ENCODE peak calls at places on chromosome 1, in ten cellular contexts. C is aorta; Q is neural crest cell; Z is HFFc6; R is stimulated activated CD4-positive, alpha-beta T cell treated with anti-CD3 and anti-CD28 coated beads, TNF-alpha, amount 100 ng/mL, for 1 hour; W is NCI-H526 treated with DMSO at 0.1 percent for 48 hours; J is CD8-positive, alpha-beta T cell; X is H9; A is iPS-NIHi11; D is GM04503. F is an unnamed sample.

GRCh38 chr1:27630859-27631491 is 4.0 kb downstream of the FGR start:
- DNase-seq in R (no peak), A (no peak), Z (no peak), Q (no peak), W (no peak), C (no peak), J (no peak), D (no peak), X (no peak), F (no peak)

GRCh38 chr1:237712082-237712481 is 178.6 kb downstream of the ZP4 start:
- DNase-seq in X (no peak), C (no peak), D (no peak), W (no peak), Z (no peak), R (no peak), Q (no peak), J (no peak), A (no peak), F (no peak)

GRCh38 chr1:18974616-18975015 is 18.1 kb upstream of the IFFO2 start:
- DNase-seq in Q (no peak), J (no peak), A (no peak), Z (no peak), D (no peak), R (no peak), C (peak; percentile 18), W (no peak), X (no peak), F (peak; percentile 51)

GRCh38 chr1:245262876-245263625 is 108.3 kb downstream of the KIF26B start:
- DNase-seq in W (peak; percentile 45), J (no peak), Z (no peak), R (no peak), C (no peak), A (no peak), Q (no peak), X (no peak), D (no peak), F (peak; percentile 53)

GRCh38 chr1:190717055-190717454 is 239.4 kb upstream of the BRINP3 start:
- DNase-seq in X (no peak), J (no peak), A (no peak), C (no peak), R (no peak), W (no peak), Q (no peak), Z (no peak), D (no peak), F (no peak)

GRCh38 chr1:211813590-211813989 is 17.0 kb downstream of the LPGAT1 start:
- DNase-seq in R (no peak), D (no peak), X (no peak), C (no peak), A (no peak), J (no peak), W (no peak), Z (no peak), Q (no peak), F (peak; percentile 80)

GRCh38 chr1:92934395-92935378 is 26.6 kb downstream of the DIPK1A start:
- DNase-seq in Z (peak; percentile 39), X (no peak), J (no peak), Q (no peak), W (no peak), C (peak; percentile 61), D (peak; percentile 97), R (no peak), A (peak; percentile 22), F (peak; percentile 97)

GRCh38 chr1:165481820-165482532 is 37.0 kb upstream of the RXRG start:
- DNase-seq in R (no peak), Q (no peak), Z (peak; percentile 82), C (no peak), X (no peak), D (peak; percentile 53), W (no peak), J (no peak), A (no peak), F (no peak)

GRCh38 chr1:64934115-64934880 is 32.1 kb downstream of the JAK1 start:
- DNase-seq in X (no peak), C (no peak), Z (peak; percentile 81), J (no peak), Q (no peak), W (peak; percentile 26), D (peak; percentile 63), A (no peak), R (no peak), F (no peak)

GRCh38 chr1:236100799-236101198 is 35.9 kb upstream of the NID1 start:
- DNase-seq in J (no peak), Z (no peak), C (peak; percentile 14), Q (no peak), R (no peak), W (no peak), A (no peak), D (no peak), X (no peak), F (no peak)

F was measured in G401.